ENCODE peak calls at places on chromosomes 3 and 15, in four cellular contexts. B is uterus, X is HCT116, U is heart right ventricle. K is an unnamed sample.

GRCh38 chr3:128482857-128483656 is 9.9 kb downstream of the GATA2 start:
- DNase-seq in U (no peak), X (no peak), B (peak; percentile 90), K (peak; percentile 67)

GRCh38 chr3:185444329-185444728 is 54.5 kb downstream of the TMEM41A start:
- DNase-seq in U (no peak), X (no peak), B (no peak), K (no peak)

GRCh38 chr3:113844622-113845222 is 6.1 kb downstream of the GRAMD1C start:
- DNase-seq in B (no peak), U (no peak), X (no peak), K (no peak)

GRCh38 chr15:69979269-69979668 is 118.4 kb downstream of the TLE3 start:
- DNase-seq in B (no peak), U (no peak), X (no peak), K (no peak)

GRCh38 chr15:49696441-49696840 is 75.6 kb downstream of the DTWD1 start:
- DNase-seq in U (no peak), B (no peak), X (no peak), K (no peak)

GRCh38 chr3:183555541-183556081 is at the start of gene KLHL6:
- DNase-seq in X (no peak), U (peak; percentile 25), B (no peak), K (no peak)

GRCh38 chr15:52466716-52467115 is 62.0 kb downstream of the MYO5A start:
- DNase-seq in B (no peak), U (no peak), X (no peak), K (no peak)

GRCh38 chr3:31770822-31771326 is 210.2 kb downstream of the OSBPL10 start:
- DNase-seq in U (no peak), B (no peak), X (no peak), K (no peak)

GRCh38 chr3:57796261-57796660 is 40.2 kb downstream of the SLMAP start:
- DNase-seq in U (no peak), X (no peak), B (no peak), K (no peak)

GRCh38 chr3:108008931-108009635 is 81.7 kb downstream of the CD47 start:
- DNase-seq in X (no peak), B (no peak), U (no peak), K (peak; percentile 56)

GRCh38 chr3:73546961-73547360 is 77.8 kb downstream of the PDZRN3 start:
- DNase-seq in X (no peak), B (no peak), U (no peak), K (peak; percentile 81)

GRCh38 chr3:186964629-186965028 is 34.3 kb downstream of the ST6GAL1 start:
- DNase-seq in B (no peak), X (no peak), U (no peak), K (no peak)

GRCh38 chr15:41512078-41512394 is 1.6 kb downstream of the LTK start:
- DNase-seq in U (no peak), X (no peak), B (no peak), K (no peak)

GRCh38 chr3:128698211-128699011 is 27.6 kb upstream of the RAB7A start:
- DNase-seq in B (peak; percentile 23), X (no peak), U (peak; percentile 58), K (no peak)

GRCh38 chr3:154921351-154921750 is 158.8 kb upstream of the MME start:
- DNase-seq in U (no peak), X (no peak), B (no peak), K (no peak)

GRCh38 chr3:32405155-32405554 is 13.5 kb downstream of the CMTM7 start:
- DNase-seq in X (no peak), U (no peak), B (no peak), K (no peak)

GRCh38 chr3:29170894-29171582 is 109.8 kb upstream of the RBMS3 start:
- DNase-seq in X (no peak), B (no peak), U (no peak), K (no peak)

GRCh38 chr15:85976986-85977385 is 102.7 kb upstream of the AGBL1 start:
- DNase-seq in B (no peak), U (no peak), X (no peak), K (no peak)

GRCh38 chr3:186746008-186746407 is 28.8 kb downstream of the KNG1 start:
- DNase-seq in B (no peak), X (peak; percentile 60), U (no peak), K (peak; percentile 18)

GRCh38 chr15:60634815-60635214 is 155.9 kb upstream of the ICE2 start:
- DNase-seq in U (no peak), X (no peak), B (no peak), K (no peak)

GRCh38 chr3:143895805-143896204 is 47.5 kb upstream of the SLC9A9 start:
- DNase-seq in U (no peak), X (no peak), B (no peak), K (no peak)

GRCh38 chr3:62911531-62911930 is 36.3 kb upstream of the CADPS start:
- DNase-seq in U (no peak), B (no peak), X (no peak), K (no peak)

GRCh38 chr15:38038659-38039442 is 104.4 kb downstream of the TMCO5A start:
- DNase-seq in B (no peak), U (no peak), X (no peak), K (peak; percentile 56)

GRCh38 chr3:11077466-11077865 is 76.8 kb upstream of the HRH1 start:
- DNase-seq in U (no peak), X (no peak), B (no peak), K (peak; percentile 42)

GRCh38 chr15:34865531-34865930 is 70.2 kb upstream of the ACTC1 start:
- DNase-seq in B (no peak), X (no peak), U (no peak), K (no peak)

GRCh38 chr3:34212671-34213070 is 414.2 kb downstream of the PDCD6IP start:
- DNase-seq in U (no peak), B (no peak), X (no peak), K (no peak)

GRCh38 chr3:43285644-43286043 is 696 bp upstream of the SNRK start:
- DNase-seq in B (peak; percentile 21), X (no peak), U (no peak), K (no peak)

GRCh38 chr15:60695713-60696522 is 217.0 kb upstream of the ICE2 start:
- DNase-seq in X (no peak), U (no peak), B (no peak), K (no peak)

GRCh38 chr3:124607163-124607562 is 123.1 kb upstream of the UMPS start:
- DNase-seq in U (no peak), X (no peak), B (no peak), K (peak; percentile 39)

GRCh38 chr3:71423151-71423906 is 160.2 kb downstream of the FOXP1 start:
- DNase-seq in X (no peak), B (peak; percentile 33), U (no peak), K (no peak)

GRCh38 chr15:52427804-52428203 is 100.9 kb downstream of the MYO5A start:
- DNase-seq in U (no peak), B (no peak), X (peak; percentile 2), K (peak; percentile 30)

GRCh38 chr15:68031406-68031805 is 22.7 kb upstream of the PIAS1 start:
- DNase-seq in U (no peak), B (no peak), X (no peak), K (no peak)

GRCh38 chr3:47002490-47003410 is 23.3 kb downstream of the NBEAL2 start:
- DNase-seq in U (peak; percentile 9), X (no peak), B (peak; percentile 9), K (no peak)

DNA sequence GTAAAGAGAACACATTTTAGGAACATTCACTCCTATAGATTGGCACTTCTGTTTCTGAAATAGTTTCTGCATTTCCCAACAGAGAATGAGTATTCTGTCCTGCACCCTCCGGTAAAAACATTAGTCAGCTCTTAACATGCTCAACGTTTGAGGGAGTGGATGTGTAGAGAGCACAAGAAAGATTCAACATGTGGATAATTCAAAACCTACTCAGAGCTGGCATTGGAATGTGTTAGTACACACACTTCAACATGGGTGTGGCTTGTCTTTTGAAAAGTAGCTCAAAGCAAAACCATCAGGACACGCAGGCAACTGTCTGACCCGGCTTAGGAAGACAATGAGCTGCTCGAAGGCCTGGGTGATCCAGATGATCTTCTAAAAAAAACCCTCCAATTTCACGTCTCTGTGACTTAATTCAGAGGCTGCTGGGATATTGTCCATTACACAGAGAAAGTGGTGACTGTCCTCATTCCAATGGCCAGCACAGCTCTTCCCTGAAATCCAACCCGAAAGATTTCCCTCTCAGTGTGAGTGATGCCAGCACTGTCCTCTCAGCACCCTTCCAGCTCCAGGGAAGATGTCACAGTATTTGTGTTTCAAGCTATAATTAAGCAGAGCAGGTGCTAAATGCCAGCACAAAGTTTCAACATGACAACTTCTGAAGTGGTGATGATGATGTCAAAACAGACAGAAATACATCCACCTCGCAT is 18.1 kb downstream of the FBN1 start:
- DNase-seq in U (no peak), X (no peak), B (no peak), K (no peak)
- H3K4me3 ChIP-seq in U (no peak overlapping the region), X (no peak overlapping the region), B (no peak overlapping the region), K (no peak overlapping the region)

GRCh38 chr3:13379191-13379830 is 40.8 kb downstream of the NUP210 start:
- DNase-seq in U (no peak), X (no peak), B (no peak), K (peak; percentile 55)
- H3K27ac ChIP-seq in U (peak overlapping the region; percentile 67), X (no peak overlapping the region), B (peak overlapping the region; percentile 49), K (peak overlapping the region; percentile 47)

GRCh38 chr15:79310612-79310984 is 314 bp upstream of the TMED3 start:
- DNase-seq in U (no peak), B (no peak), X (no peak), K (no peak)
- H3K4me3 ChIP-seq in U (peak overlapping the region; percentile 77), B (peak overlapping the region; percentile 68), X (peak overlapping the region; percentile 92), K (peak overlapping the region; percentile 92)

GRCh38 chr15:59256538-59256937 is 49.9 kb downstream of the LDHAL6B start:
- DNase-seq in B (no peak), X (no peak), U (no peak), K (no peak)

GRCh38 chr15:59262316-59262715 is 55.7 kb downstream of the LDHAL6B start:
- DNase-seq in B (no peak), X (no peak), U (no peak), K (no peak)

GRCh38 chr15:59259137-59259943 is 52.7 kb downstream of the LDHAL6B start:
- DNase-seq in X (no peak), B (no peak), U (no peak), K (no peak)

GRCh38 chr15:59258317-59258716 is 51.7 kb downstream of the LDHAL6B start:
- DNase-seq in U (no peak), X (no peak), B (no peak), K (no peak)

DNA sequence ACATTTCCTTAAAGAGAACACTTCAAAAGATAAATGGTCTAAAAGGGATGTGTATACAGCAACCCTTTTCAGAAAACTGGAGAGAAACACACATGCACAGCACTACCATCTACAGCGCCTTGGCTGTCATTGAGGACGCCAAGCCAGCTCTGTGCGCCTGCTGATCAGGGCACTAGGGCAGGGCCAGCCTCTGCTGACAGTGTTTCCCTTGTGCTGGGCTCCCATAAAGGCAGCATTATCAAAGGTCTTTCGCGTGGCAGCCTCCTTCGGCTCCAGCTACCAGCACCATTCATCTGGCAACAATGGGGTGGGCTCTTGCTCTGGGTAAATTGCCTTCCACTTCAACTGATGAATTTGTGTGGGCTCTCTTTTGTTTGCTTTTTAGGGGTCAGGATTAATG is 53.4 kb downstream of the LDHAL6B start:
- DNase-seq in B (no peak), X (no peak), U (no peak), K (no peak)
- H3K27ac ChIP-seq in B (no peak overlapping the region), X (no peak overlapping the region), U (no peak overlapping the region), K (no peak overlapping the region)

GRCh38 chr3:13046569-13047279 is 26.5 kb downstream of the IQSEC1 start:
- DNase-seq in X (no peak), B (no peak), U (no peak), K (no peak)
- H3K4me3 ChIP-seq in X (no peak overlapping the region), B (no peak overlapping the region), U (no peak overlapping the region), K (no peak overlapping the region)

GRCh38 chr3:116896116-116896515 is 186.5 kb downstream of the TUSC7 start:
- DNase-seq in U (no peak), X (no peak), B (no peak), K (no peak)

GRCh38 chr3:116897382-116897781 is 187.8 kb downstream of the TUSC7 start:
- DNase-seq in X (no peak), B (no peak), U (no peak), K (no peak)
- H3K27ac ChIP-seq in X (no peak overlapping the region), B (no peak overlapping the region), U (no peak overlapping the region), K (no peak overlapping the region)

K was measured in AG04450.